ENCODE peak calls at places on chromosome 3, in ten cellular contexts. T, I, N, M, Z, A, C, V, H and U are unnamed samples.

GRCh38 chr3:99895106-99895705 is 77.5 kb downstream of the CMSS1 start:
- DNase-seq in T (no peak), I (no peak), N (no peak), M (no peak), Z (no peak), A (no peak), C (no peak), V (no peak), H (no peak), U (no peak)

GRCh38 chr3:113873293-113873692 is 34.7 kb downstream of the GRAMD1C start:
- DNase-seq in T (no peak), I (no peak), N (no peak), M (no peak), Z (no peak), A (no peak), C (no peak), V (no peak), H (no peak), U (no peak)

GRCh38 chr3:94176886-94177285 is 114.0 kb downstream of the NSUN3 start:
- DNase-seq in T (no peak), I (peak; percentile 7), N (no peak), M (no peak), Z (no peak), A (no peak), C (no peak), V (no peak), H (no peak), U (no peak)

GRCh38 chr3:197002701-197003454 is 26.7 kb downstream of the MELTF start:
- DNase-seq in T (peak; percentile 82), I (peak; percentile 68), N (peak; percentile 27), M (peak; percentile 43), Z (peak; percentile 66), A (peak; percentile 82), C (peak; percentile 49), V (peak; percentile 79), H (peak; percentile 89), U (peak; percentile 59)

GRCh38 chr3:133805384-133805701 is 272 bp upstream of the SRPRB start:
- DNase-seq in T (no peak), I (no peak), N (no peak), M (no peak), Z (no peak), A (no peak), C (no peak), V (no peak), H (no peak), U (no peak)

GRCh38 chr3:43872301-43872700 is 181.6 kb downstream of the ABHD5 start:
- DNase-seq in T (peak; percentile 71), I (peak; percentile 78), N (no peak), M (peak; percentile 72), Z (no peak), A (peak; percentile 65), C (no peak), V (no peak), H (no peak), U (no peak)

GRCh38 chr3:154786724-154787123 is 293.4 kb upstream of the MME start:
- DNase-seq in T (peak; percentile 56), I (peak; percentile 55), N (no peak), M (peak; percentile 81), Z (no peak), A (no peak), C (no peak), V (no peak), H (no peak), U (no peak)

GRCh38 chr3:113531826-113532697 is at the start of gene SIDT1:
- DNase-seq in T (no peak), I (no peak), N (no peak), M (no peak), Z (peak; percentile 33), A (no peak), C (peak; percentile 50), V (peak; percentile 48), H (peak; percentile 60), U (no peak)

GRCh38 chr3:55636300-55637195 is 149.4 kb upstream of the WNT5A start:
- DNase-seq in T (no peak), I (no peak), N (no peak), M (no peak), Z (no peak), A (no peak), C (no peak), V (no peak), H (no peak), U (no peak)

GRCh38 chr3:125375950-125376679 is 990 bp upstream of the ZNF148 start:
- DNase-seq in T (no peak), I (no peak), N (no peak), M (peak; percentile 12), Z (no peak), A (no peak), C (no peak), V (no peak), H (no peak), U (no peak)

GRCh38 chr3:133490468-133491351 is 82.8 kb upstream of the CDV3 start:
- DNase-seq in T (no peak), I (no peak), N (no peak), M (no peak), Z (no peak), A (no peak), C (peak; percentile 38), V (no peak), H (no peak), U (no peak)

GRCh38 chr3:52108302-52109232 is 45.7 kb downstream of the POC1A start:
- DNase-seq in T (peak; percentile 57), I (peak; percentile 49), N (no peak), M (peak; percentile 48), Z (no peak), A (no peak), C (no peak), V (no peak), H (no peak), U (no peak)

GRCh38 chr3:150286390-150287147 is 121.5 kb upstream of the TSC22D2 start:
- DNase-seq in T (peak; percentile 64), I (peak; percentile 74), N (no peak), M (peak; percentile 72), Z (peak; percentile 24), A (no peak), C (no peak), V (no peak), H (no peak), U (no peak)

GRCh38 chr3:179671709-179672337 is 19.0 kb downstream of the USP13 start:
- DNase-seq in T (peak; percentile 56), I (peak; percentile 57), N (no peak), M (no peak), Z (peak; percentile 65), A (no peak), C (no peak), V (no peak), H (no peak), U (no peak)

GRCh38 chr3:47794585-47794984 is 8.4 kb upstream of the DHX30 start:
- DNase-seq in T (no peak), I (no peak), N (no peak), M (no peak), Z (peak; percentile 48), A (no peak), C (no peak), V (no peak), H (no peak), U (no peak)

GRCh38 chr3:47804571-47804970 is 1.6 kb downstream of the DHX30 start:
- DNase-seq in T (no peak), I (no peak), N (no peak), M (no peak), Z (no peak), A (no peak), C (no peak), V (no peak), H (no peak), U (no peak)

GRCh38 chr3:47802734-47803477 is at the start of gene DHX30:
- DNase-seq in T (peak; percentile 92), I (peak; percentile 87), N (no peak), M (peak; percentile 83), Z (peak; percentile 88), A (peak; percentile 93), C (peak; percentile 63), V (peak; percentile 86), H (peak; percentile 86), U (peak; percentile 58)

GRCh38 chr3:47803478-47804025 is 614 bp downstream of the DHX30 start:
- DNase-seq in T (no peak), I (no peak), N (no peak), M (no peak), Z (no peak), A (peak; percentile 81), C (no peak), V (no peak), H (no peak), U (no peak)

GRCh38 chr3:47799733-47800132 is 3.2 kb upstream of the DHX30 start:
- DNase-seq in T (no peak), I (no peak), N (no peak), M (no peak), Z (no peak), A (no peak), C (no peak), V (no peak), H (no peak), U (no peak)
- TF ChIP-seq CTCF in T (peak; percentile 15), I (peak; percentile 37), N (peak; percentile 13), M (peak; percentile 20), Z (peak; percentile 12), A (peak; percentile 5), C (no peak), V (no peak), H (no peak), U (no peak)

GRCh38 chr3:104604326-104605010 is 762.2 kb upstream of the ALCAM start:
- DNase-seq in T (peak; percentile 44), I (peak; percentile 63), N (no peak), M (peak; percentile 59), Z (no peak), A (no peak), C (no peak), V (no peak), H (no peak), U (no peak)
- TF ChIP-seq CTCF in T (peak; percentile 58), I (peak; percentile 61), N (peak; percentile 46), M (peak; percentile 70), Z (no peak), A (no peak), C (no peak), V (no peak), H (peak; percentile 52), U (no peak)

GRCh38 chr3:15631426-15632211 is 30.1 kb downstream of the BTD start:
- DNase-seq in T (no peak), I (no peak), N (no peak), M (no peak), Z (no peak), A (no peak), C (no peak), V (no peak), H (no peak), U (no peak)
- TF ChIP-seq CTCF in T (no peak), I (no peak), N (no peak), M (no peak), Z (no peak), A (no peak), C (no peak), V (no peak), H (no peak), U (no peak)

DNA sequence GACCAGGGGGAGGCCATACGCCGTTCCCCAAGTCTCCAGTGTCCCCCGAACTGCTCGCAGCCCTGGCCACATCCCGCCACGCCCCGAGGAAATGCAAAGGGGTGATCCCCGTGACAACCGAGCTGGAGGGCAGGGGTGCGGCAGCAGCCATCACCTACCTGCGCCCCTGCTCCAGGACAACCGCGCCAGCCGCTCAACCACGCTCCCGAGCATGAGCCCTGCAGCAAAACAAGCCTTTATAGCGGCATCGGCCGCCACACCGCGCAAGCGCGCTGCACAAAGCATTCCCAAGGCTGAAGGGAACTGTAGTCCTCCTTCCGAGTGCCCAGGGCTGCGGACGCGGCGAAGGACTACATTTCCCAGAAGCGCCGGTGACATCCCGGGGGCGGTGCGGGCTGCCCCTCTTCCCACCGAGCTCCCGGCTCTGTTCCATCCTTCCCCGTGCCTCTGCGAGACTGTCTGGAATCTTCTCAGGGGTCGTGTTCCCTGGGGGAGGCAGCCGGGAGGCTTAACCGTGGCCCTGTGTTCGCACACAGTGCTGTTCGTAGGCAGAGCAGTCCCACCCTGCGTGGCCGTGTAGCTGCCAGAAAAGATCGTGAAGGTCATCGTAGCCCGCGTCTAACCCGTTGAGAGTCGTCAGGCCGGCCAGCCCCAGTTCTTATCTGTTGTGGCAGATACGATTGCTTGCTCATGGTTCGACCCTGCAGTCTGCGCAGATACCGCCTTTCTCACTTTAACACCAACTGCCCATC is at the start of gene ABCC5:
- DNase-seq in T (peak; percentile 96), I (peak; percentile 94), N (peak; percentile 83), M (peak; percentile 93), Z (peak; percentile 94), A (peak; percentile 94), C (peak; percentile 60), V (peak; percentile 91), H (peak; percentile 94), U (peak; percentile 55)
- TF ChIP-seq CTCF in T (peak; percentile 31), I (peak; percentile 0), N (no peak), M (no peak), Z (no peak), A (peak; percentile 50), C (peak; percentile 76), V (no peak), H (peak; percentile 45), U (no peak)